ENCODE peak calls at places on chromosomes 6 and 20, in seven cellular contexts. T is astrocyte of the spinal cord; K is GM10248; U is stomach; B is CD8-positive, alpha-beta T cell; F is nephron progenitor cell; C is Calu3. J is an unnamed sample.

GRCh38 chr6:26240157-26240980 is 124.6 kb upstream of the BTN3A2 start:
- DNase-seq in F (no peak), B (peak; percentile 52), K (peak; percentile 73), T (peak; percentile 94), U (peak; percentile 35), C (no peak), J (peak; percentile 60)

GRCh38 chr20:63125893-63126601 is 89.9 kb downstream of the YTHDF1 start:
- DNase-seq in F (peak; percentile 1), U (no peak), T (no peak), K (no peak), B (no peak), C (no peak), J (no peak)

GRCh38 chr6:111024661-111025060 is 42.8 kb downstream of the RPF2 start:
- DNase-seq in B (no peak), U (no peak), T (no peak), F (no peak), C (no peak), K (no peak), J (no peak)

GRCh38 chr6:151335930-151336329 is 55.4 kb downstream of the ZBTB2 start:
- DNase-seq in U (no peak), F (no peak), B (no peak), C (no peak), T (no peak), K (no peak), J (no peak)

GRCh38 chr6:63764318-63764916 is 128.8 kb downstream of the PHF3 start:
- DNase-seq in C (no peak), B (no peak), T (peak; percentile 66), F (peak; percentile 3), K (no peak), U (no peak), J (peak; percentile 6)

GRCh38 chr6:75381878-75382633 is 97.5 kb upstream of the TMEM30A start:
- DNase-seq in C (no peak), T (peak; percentile 46), K (no peak), F (no peak), U (no peak), B (no peak), J (no peak)

GRCh38 chr6:161683400-161683799 is 409.5 kb upstream of the AGPAT4 start:
- DNase-seq in U (no peak), F (no peak), B (no peak), T (no peak), K (no peak), C (no peak), J (no peak)

GRCh38 chr6:89970609-89971337 is 76.5 kb downstream of the GJA10 start:
- DNase-seq in F (peak; percentile 36), T (peak; percentile 76), B (no peak), K (peak; percentile 30), U (peak; percentile 29), C (peak; percentile 64), J (peak; percentile 19)

GRCh38 chr6:2183235-2183634 is 62.2 kb downstream of the GMDS start:
- DNase-seq in B (no peak), K (no peak), C (no peak), T (no peak), U (no peak), F (no peak), J (no peak)

GRCh38 chr6:37056439-37057127 is 51.1 kb downstream of the FGD2 start:
- DNase-seq in C (peak; percentile 84), T (no peak), F (no peak), B (no peak), U (no peak), K (no peak), J (no peak)

GRCh38 chr6:68975064-68975463 is 340.0 kb downstream of the ADGRB3 start:
- DNase-seq in C (peak; percentile 47), T (peak; percentile 5), K (no peak), F (no peak), B (no peak), U (no peak), J (no peak)

GRCh38 chr6:87483929-87484328 is 11.2 kb downstream of the SLC35A1 start:
- DNase-seq in B (no peak), C (no peak), T (peak; percentile 63), F (peak; percentile 52), U (no peak), K (no peak), J (no peak)

GRCh38 chr6:25558155-25558817 is 93.7 kb upstream of the SCGN start:
- DNase-seq in B (no peak), T (no peak), F (no peak), K (no peak), C (no peak), U (no peak), J (no peak)

GRCh38 chr20:41139227-41140093 is 2.1 kb downstream of the PLCG1 start:
- DNase-seq in C (no peak), U (no peak), T (no peak), B (no peak), K (no peak), F (no peak), J (no peak)

GRCh38 chr20:51541189-51542032 is 1.1 kb downstream of the NFATC2 start:
- DNase-seq in K (peak; percentile 60), F (peak; percentile 29), B (peak; percentile 66), T (peak; percentile 54), U (peak; percentile 80), C (peak; percentile 56), J (peak; percentile 72)

GRCh38 chr6:81308577-81309279 is 443.8 kb downstream of the TENT5A start:
- DNase-seq in T (no peak), K (no peak), C (no peak), F (no peak), U (no peak), B (no peak), J (no peak)

GRCh38 chr6:157574851-157575424 is 193.9 kb downstream of the ZDHHC14 start:
- DNase-seq in B (no peak), K (no peak), C (no peak), U (no peak), T (no peak), F (no peak), J (no peak)

GRCh38 chr20:34624628-34625027 is 52.3 kb downstream of the PIGU start:
- DNase-seq in U (no peak), K (no peak), F (no peak), T (no peak), B (no peak), C (no peak), J (no peak)

GRCh38 chr6:109672204-109672603 is 18.8 kb downstream of the AK9 start:
- DNase-seq in C (no peak), U (no peak), B (no peak), F (no peak), T (no peak), K (no peak), J (no peak)

GRCh38 chr6:25831532-25832306 is at the start of gene SLC17A1:
- DNase-seq in K (no peak), B (no peak), U (no peak), T (no peak), F (no peak), C (peak; percentile 15), J (no peak)

GRCh38 chr6:83065511-83066192 is at the start of gene UBE3D:
- DNase-seq in C (peak; percentile 92), U (peak; percentile 93), T (peak; percentile 74), F (peak; percentile 97), B (peak; percentile 90), K (peak; percentile 92), J (peak; percentile 90)

GRCh38 chr20:63525968-63526367 is 5.4 kb downstream of the PPDPF start:
- DNase-seq in T (no peak), B (no peak), U (no peak), K (no peak), C (no peak), F (no peak), J (no peak)

GRCh38 chr6:111653961-111654360 is 48.3 kb upstream of the TRAF3IP2 start:
- DNase-seq in B (no peak), K (no peak), U (no peak), C (no peak), F (no peak), T (no peak), J (no peak)

GRCh38 chr20:19806806-19807691 is 49.0 kb downstream of the RIN2 start:
- DNase-seq in F (no peak), T (peak; percentile 54), B (no peak), K (no peak), U (no peak), C (no peak), J (no peak)

GRCh38 chr6:105163186-105163585 is 16.6 kb downstream of the POPDC3 start:
- DNase-seq in F (no peak), C (no peak), U (no peak), K (no peak), T (no peak), B (no peak), J (no peak)

GRCh38 chr6:68024570-68025269 is 610.4 kb upstream of the ADGRB3 start:
- DNase-seq in K (no peak), T (no peak), B (no peak), C (no peak), F (no peak), U (no peak), J (no peak)

GRCh38 chr6:52505726-52506501 is 70.9 kb downstream of the TRAM2 start:
- DNase-seq in C (no peak), T (no peak), K (no peak), F (no peak), U (no peak), B (no peak), J (no peak)
- TF ChIP-seq CTCF in C (no peak), T (no peak), K (peak; percentile 14), F (no peak), U (no peak), B (no peak), J (peak; percentile 5)

GRCh38 chr20:278607-279571 is 11.7 kb downstream of the C20orf96 start:
- DNase-seq in K (no peak), C (no peak), U (no peak), F (no peak), B (no peak), T (no peak), J (no peak)
- TF ChIP-seq CTCF in K (no peak), C (no peak), U (no peak), F (no peak), B (no peak), T (no peak), J (no peak)

GRCh38 chr20:44810391-44811149 is at the start of gene RIMS4:
- DNase-seq in K (no peak), B (no peak), C (peak; percentile 41), T (no peak), U (no peak), F (peak; percentile 76), J (peak; percentile 61)
- TF ChIP-seq CTCF in K (peak; percentile 1), B (no peak), C (peak; percentile 12), T (no peak), U (no peak), F (no peak), J (no peak)

DNA sequence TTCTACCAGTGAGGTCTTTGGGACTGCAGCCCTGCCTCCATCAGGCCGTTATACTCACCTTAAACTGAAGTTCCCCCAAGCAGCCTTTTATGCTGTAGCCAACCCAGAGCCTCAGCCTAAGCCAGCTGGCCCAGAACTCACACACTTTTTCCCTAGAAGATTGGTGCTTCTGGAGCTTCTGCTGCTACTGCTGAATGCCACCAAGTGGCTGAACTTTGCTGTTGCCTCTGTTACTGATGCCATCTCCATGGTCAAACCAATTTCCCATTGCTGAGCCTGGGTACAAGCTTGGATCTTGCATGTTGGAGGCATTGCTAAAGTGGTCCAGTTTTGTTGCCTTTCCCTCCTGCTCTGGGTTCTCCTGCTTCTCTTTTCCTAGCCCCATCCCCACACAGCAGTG is 15.0 kb upstream of the TBX18 start:
- DNase-seq in T (no peak), B (no peak), F (no peak), C (no peak), U (no peak), K (no peak), J (no peak)
- TF ChIP-seq CTCF in T (peak; percentile 31), B (no peak), F (no peak), C (no peak), U (no peak), K (no peak), J (no peak)

J was measured in GM20000.